ENCODE peak calls at places on chromosomes 1 and 21, in eight cellular contexts. Z is dorsolateral prefrontal cortex; J is activated naive CD4-positive, alpha-beta T cell; X is AG08395; B is activated naive CD8-positive, alpha-beta T cell treated with anti-CD3 and anti-CD28 coated beads, Interleukin-2, amount 50 U/mL, for 16 hours; R is Kasumi-1; D is activated CD4-positive, alpha-beta memory T cell treated with anti-CD3 and anti-CD28 coated beads for 36 hours; G is T-helper 9 cell. I is an unnamed sample.

GRCh38 chr21:15775981-15776380 is 46.2 kb downstream of the USP25 start:
- DNase-seq in Z (no peak), X (peak; percentile 67), R (no peak), G (no peak), B (no peak), D (no peak), J (no peak), I (no peak)

GRCh38 chr1:64363116-64363515 is 106.8 kb upstream of the CACHD1 start:
- DNase-seq in R (no peak), G (no peak), D (no peak), B (no peak), J (no peak), X (no peak), Z (no peak), I (no peak)

GRCh38 chr1:12048376-12048775 is 14.7 kb upstream of the TNFRSF8 start:
- DNase-seq in D (no peak), J (no peak), Z (no peak), X (no peak), G (no peak), R (no peak), B (no peak), I (no peak)

GRCh38 chr1:220681220-220681847 is 8.8 kb upstream of the C1orf115 start:
- DNase-seq in X (no peak), G (no peak), D (no peak), J (no peak), B (no peak), R (no peak), Z (no peak), I (no peak)

GRCh38 chr1:185238447-185238846 is 78.6 kb downstream of the IVNS1ABP start:
- DNase-seq in Z (no peak), J (no peak), X (peak; percentile 7), R (peak; percentile 30), D (no peak), B (no peak), G (no peak), I (no peak)

GRCh38 chr1:117120774-117121588 is 568 bp downstream of the TRIM45 start:
- DNase-seq in R (peak; percentile 58), D (no peak), G (no peak), B (peak; percentile 3), Z (no peak), X (peak; percentile 31), J (no peak), I (no peak)

GRCh38 chr21:32499249-32500055 is 85.9 kb downstream of the TCP10L start:
- DNase-seq in B (no peak), Z (no peak), X (peak; percentile 56), G (no peak), D (no peak), J (no peak), R (no peak), I (no peak)

GRCh38 chr1:5660141-5660935 is 331.9 kb downstream of the NPHP4 start:
- DNase-seq in Z (no peak), B (no peak), X (no peak), R (no peak), G (no peak), D (no peak), J (no peak), I (no peak)

GRCh38 chr1:204127597-204128242 is 24.1 kb downstream of the ETNK2 start:
- DNase-seq in X (peak; percentile 91), R (peak; percentile 51), Z (peak; percentile 63), G (no peak), B (no peak), D (peak; percentile 49), J (no peak), I (no peak)

GRCh38 chr1:203361843-203362524 is 11.1 kb upstream of the FMOD start:
- DNase-seq in D (no peak), J (no peak), B (no peak), R (no peak), G (no peak), X (peak; percentile 66), Z (no peak), I (no peak)

GRCh38 chr1:6745073-6745472 is 40.2 kb upstream of the CAMTA1 start:
- DNase-seq in Z (no peak), R (no peak), J (no peak), G (no peak), X (no peak), B (no peak), D (peak; percentile 69), I (no peak)

GRCh38 chr1:30639881-30640452 is 83.4 kb downstream of the MATN1 start:
- DNase-seq in Z (no peak), X (no peak), G (no peak), B (no peak), J (no peak), R (no peak), D (no peak), I (no peak)

GRCh38 chr1:6088956-6089355 is 43.3 kb downstream of the KCNAB2 start:
- DNase-seq in B (no peak), J (no peak), Z (no peak), X (no peak), R (no peak), G (no peak), D (no peak), I (no peak)

GRCh38 chr1:183956559-183957188 is 80.9 kb downstream of the COLGALT2 start:
- DNase-seq in R (peak; percentile 97), X (peak; percentile 89), G (peak; percentile 5), D (peak; percentile 72), Z (no peak), J (peak; percentile 6), B (peak; percentile 3), I (no peak)

GRCh38 chr1:224705578-224705977 is 89.5 kb downstream of the CNIH3 start:
- DNase-seq in R (no peak), B (no peak), D (no peak), J (no peak), G (no peak), X (no peak), Z (no peak), I (no peak)

GRCh38 chr1:152444045-152444444 is 30.0 kb upstream of the CRNN start:
- DNase-seq in Z (no peak), B (no peak), X (no peak), D (no peak), G (no peak), R (no peak), J (no peak), I (no peak)

GRCh38 chr1:19385236-19385635 is 73.1 kb downstream of the SLC66A1 start:
- DNase-seq in D (no peak), X (no peak), R (no peak), Z (no peak), J (no peak), B (no peak), G (no peak), I (no peak)

GRCh38 chr1:116738673-116739370 is 15.4 kb upstream of the CD2 start:
- DNase-seq in G (peak; percentile 51), J (peak; percentile 18), X (no peak), B (peak; percentile 49), Z (no peak), R (no peak), D (peak; percentile 85), I (no peak)

GRCh38 chr1:147821883-147822282 is 61.5 kb upstream of the GJA5 start:
- DNase-seq in B (no peak), Z (no peak), G (no peak), D (no peak), R (no peak), J (no peak), X (peak; percentile 38), I (no peak)

GRCh38 chr1:31583995-31584868 is 7.9 kb downstream of the TINAGL1 start:
- DNase-seq in X (no peak), R (no peak), J (no peak), Z (no peak), B (no peak), D (no peak), G (no peak), I (no peak)

GRCh38 chr1:154962795-154963330 is 1.3 kb upstream of the PYGO2 start:
- DNase-seq in G (no peak), D (no peak), Z (no peak), B (no peak), J (no peak), X (no peak), R (no peak), I (no peak)

GRCh38 chr1:31482478-31483011 is 69.5 kb downstream of the SERINC2 start:
- DNase-seq in D (no peak), B (no peak), J (no peak), X (no peak), R (no peak), G (no peak), Z (no peak), I (no peak)

GRCh38 chr1:243345205-243345604 is 89.4 kb downstream of the SDCCAG8 start:
- DNase-seq in R (no peak), Z (no peak), D (no peak), B (no peak), G (no peak), X (no peak), J (no peak), I (no peak)

GRCh38 chr21:34582506-34583150 is 32.3 kb downstream of the RCAN1 start:
- DNase-seq in D (peak; percentile 19), X (peak; percentile 77), R (peak; percentile 58), J (no peak), Z (no peak), B (no peak), G (no peak), I (no peak)

GRCh38 chr1:9760824-9761223 is 62.9 kb downstream of the CLSTN1 start:
- DNase-seq in R (no peak), B (no peak), Z (no peak), J (no peak), X (no peak), D (no peak), G (no peak), I (no peak)

GRCh38 chr1:160006312-160006940 is 25.4 kb downstream of the PIGM start:
- DNase-seq in J (peak; percentile 54), D (peak; percentile 82), X (peak; percentile 78), R (peak; percentile 68), Z (no peak), G (peak; percentile 60), B (peak; percentile 54), I (peak; percentile 46)

GRCh38 chr21:31316488-31317169 is 27.4 kb downstream of the TIAM1 start:
- DNase-seq in X (no peak), Z (no peak), R (no peak), J (no peak), B (no peak), G (no peak), D (no peak), I (no peak)

GRCh38 chr1:45785583-45785982 is 17.8 kb upstream of the MAST2 start:
- DNase-seq in Z (no peak), D (peak; percentile 53), R (peak; percentile 90), X (no peak), B (no peak), J (no peak), G (peak; percentile 9), I (no peak)

GRCh38 chr1:191963781-191964455 is 194.3 kb upstream of the RGS18 start:
- DNase-seq in Z (no peak), G (no peak), D (no peak), B (no peak), J (no peak), R (no peak), X (no peak), I (no peak)

GRCh38 chr1:180181048-180181447 is 26.4 kb downstream of the QSOX1 start:
- DNase-seq in G (no peak), R (peak; percentile 31), D (peak; percentile 27), X (no peak), J (no peak), B (no peak), Z (no peak), I (no peak)

GRCh38 chr1:7406641-7407546 is 364.2 kb upstream of the VAMP3 start:
- DNase-seq in D (no peak), B (no peak), J (no peak), X (no peak), R (no peak), Z (no peak), G (no peak), I (no peak)

GRCh38 chr1:40316595-40317393 is at the start of gene COL9A2:
- DNase-seq in R (no peak), X (no peak), J (peak; percentile 26), G (peak; percentile 50), D (peak; percentile 71), Z (peak; percentile 75), B (no peak), I (peak; percentile 69)

GRCh38 chr1:14784790-14785773 is 186.6 kb downstream of the KAZN start:
- DNase-seq in R (no peak), J (no peak), D (no peak), G (no peak), X (no peak), Z (no peak), B (no peak), I (no peak)